ENCODE peak calls at places on chromosomes 3 and 15, in eight cellular contexts. One of them, this sample, is unnamed.

GRCh38 chr3:77071364-77071763 is 31.5 kb downstream of the ROBO2 start:
- ATAC-seq in Panc1: no peak
- ATAC-seq in upper lobe of left lung: no peak
- ATAC-seq in GM23338: no peak
- ATAC-seq in HepG2: no peak
- ATAC-seq in HCT116: no peak
- ATAC-seq in GM12878: no peak
- ATAC-seq in K562: no peak
- ATAC-seq in this sample: no peak

GRCh38 chr3:39327746-39328349 is 1.7 kb upstream of the CCR8 start:
- ATAC-seq in Panc1: no peak
- ATAC-seq in upper lobe of left lung: no peak
- ATAC-seq in GM23338: no peak
- ATAC-seq in HepG2: no peak
- ATAC-seq in HCT116: no peak
- ATAC-seq in GM12878: peak
- ATAC-seq in K562: no peak
- ATAC-seq in this sample: no peak

GRCh38 chr3:169562988-169563774 is 100.3 kb downstream of the MECOM start:
- ATAC-seq in Panc1: no peak
- ATAC-seq in upper lobe of left lung: no peak
- ATAC-seq in GM23338: peak
- ATAC-seq in HepG2: no peak
- ATAC-seq in HCT116: peak
- ATAC-seq in GM12878: no peak
- ATAC-seq in K562: no peak
- ATAC-seq in this sample: no peak

GRCh38 chr3:118057086-118057485 is 977.6 kb downstream of the IGSF11 start:
- ATAC-seq in Panc1: no peak
- ATAC-seq in upper lobe of left lung: no peak
- ATAC-seq in GM23338: no peak
- ATAC-seq in HepG2: no peak
- ATAC-seq in HCT116: no peak
- ATAC-seq in GM12878: no peak
- ATAC-seq in K562: no peak
- ATAC-seq in this sample: no peak

GRCh38 chr3:111253733-111254132 is 182.1 kb downstream of the NECTIN3 start:
- ATAC-seq in Panc1: no peak
- ATAC-seq in upper lobe of left lung: no peak
- ATAC-seq in GM23338: no peak
- ATAC-seq in HepG2: no peak
- ATAC-seq in HCT116: no peak
- ATAC-seq in GM12878: no peak
- ATAC-seq in K562: no peak
- ATAC-seq in this sample: no peak

GRCh38 chr3:122982202-122983185 is 45.1 kb downstream of the SEMA5B start:
- ATAC-seq in Panc1: no peak
- ATAC-seq in upper lobe of left lung: no peak
- ATAC-seq in GM23338: peak
- ATAC-seq in HepG2: peak
- ATAC-seq in HCT116: peak
- ATAC-seq in GM12878: no peak
- ATAC-seq in K562: peak
- ATAC-seq in this sample: peak

GRCh38 chr15:50675524-50676144 is 11.0 kb downstream of the TRPM7 start:
- ATAC-seq in Panc1: no peak
- ATAC-seq in upper lobe of left lung: no peak
- ATAC-seq in GM23338: no peak
- ATAC-seq in HepG2: no peak
- ATAC-seq in HCT116: no peak
- ATAC-seq in GM12878: peak
- ATAC-seq in K562: no peak
- ATAC-seq in this sample: no peak

GRCh38 chr3:15295506-15295905 is 36.9 kb downstream of the SH3BP5 start:
- ATAC-seq in Panc1: no peak
- ATAC-seq in upper lobe of left lung: peak
- ATAC-seq in GM23338: no peak
- ATAC-seq in HepG2: no peak
- ATAC-seq in HCT116: no peak
- ATAC-seq in GM12878: no peak
- ATAC-seq in K562: no peak
- ATAC-seq in this sample: peak

GRCh38 chr3:50264964-50265485 is 3.9 kb upstream of the SEMA3B start:
- ATAC-seq in Panc1: no peak
- ATAC-seq in upper lobe of left lung: peak
- ATAC-seq in GM23338: no peak
- ATAC-seq in HepG2: no peak
- ATAC-seq in HCT116: peak
- ATAC-seq in GM12878: no peak
- ATAC-seq in K562: no peak
- ATAC-seq in this sample: peak

GRCh38 chr3:10286596-10287295 is 6.0 kb downstream of the GHRL start:
- ATAC-seq in Panc1: peak
- ATAC-seq in upper lobe of left lung: no peak
- ATAC-seq in GM23338: peak
- ATAC-seq in HepG2: peak
- ATAC-seq in HCT116: peak
- ATAC-seq in GM12878: no peak
- ATAC-seq in K562: no peak
- ATAC-seq in this sample: no peak

GRCh38 chr3:113249111-113249510 is 37.8 kb downstream of the BOC start:
- ATAC-seq in Panc1: peak
- ATAC-seq in upper lobe of left lung: peak
- ATAC-seq in GM23338: no peak
- ATAC-seq in HepG2: no peak
- ATAC-seq in HCT116: no peak
- ATAC-seq in GM12878: no peak
- ATAC-seq in K562: no peak
- ATAC-seq in this sample: peak

GRCh38 chr3:24060055-24060454 is 115.0 kb downstream of the NR1D2 start:
- ATAC-seq in Panc1: no peak
- ATAC-seq in upper lobe of left lung: peak
- ATAC-seq in GM23338: peak
- ATAC-seq in HepG2: no peak
- ATAC-seq in HCT116: no peak
- ATAC-seq in GM12878: no peak
- ATAC-seq in K562: no peak
- ATAC-seq in this sample: no peak

GRCh38 chr15:34027606-34028005 is 11.4 kb downstream of the AVEN start:
- ATAC-seq in Panc1: no peak
- ATAC-seq in upper lobe of left lung: no peak
- ATAC-seq in GM23338: no peak
- ATAC-seq in HepG2: no peak
- ATAC-seq in HCT116: no peak
- ATAC-seq in GM12878: no peak
- ATAC-seq in K562: no peak
- ATAC-seq in this sample: no peak

GRCh38 chr3:188270423-188270972 is 116.5 kb downstream of the LPP start:
- ATAC-seq in Panc1: peak
- ATAC-seq in upper lobe of left lung: no peak
- ATAC-seq in GM23338: peak
- ATAC-seq in HepG2: peak
- ATAC-seq in HCT116: peak
- ATAC-seq in GM12878: no peak
- ATAC-seq in K562: no peak
- ATAC-seq in this sample: peak

GRCh38 chr3:123489400-123490004 is 40.6 kb upstream of the ADCY5 start:
- ATAC-seq in Panc1: peak
- ATAC-seq in upper lobe of left lung: no peak
- ATAC-seq in GM23338: peak
- ATAC-seq in HepG2: peak
- ATAC-seq in HCT116: peak
- ATAC-seq in GM12878: peak
- ATAC-seq in K562: peak
- ATAC-seq in this sample: peak

GRCh38 chr3:106337116-106337515 is 468.3 kb upstream of the CBLB start:
- ATAC-seq in Panc1: no peak
- ATAC-seq in upper lobe of left lung: no peak
- ATAC-seq in GM23338: no peak
- ATAC-seq in HepG2: no peak
- ATAC-seq in HCT116: no peak
- ATAC-seq in GM12878: no peak
- ATAC-seq in K562: no peak
- ATAC-seq in this sample: no peak

GRCh38 chr15:70100495-70101331 is 3.0 kb upstream of the TLE3 start:
- ATAC-seq in Panc1: peak
- ATAC-seq in upper lobe of left lung: peak
- ATAC-seq in GM23338: peak
- ATAC-seq in HepG2: peak
- ATAC-seq in HCT116: peak
- ATAC-seq in GM12878: peak
- ATAC-seq in K562: peak
- ATAC-seq in this sample: no peak
- H3K4me3 ChIP-seq in Panc1: peak
- H3K4me3 ChIP-seq in upper lobe of left lung: peak
- H3K4me3 ChIP-seq in GM23338: peak
- H3K4me3 ChIP-seq in HepG2: no peak
- H3K4me3 ChIP-seq in HCT116: peak
- H3K4me3 ChIP-seq in GM12878: peak
- H3K4me3 ChIP-seq in K562: peak
- H3K4me3 ChIP-seq in this sample: peak

GRCh38 chr15:74808840-74809229 is 3.8 kb upstream of the LMAN1L start:
- ATAC-seq in Panc1: no peak
- ATAC-seq in upper lobe of left lung: no peak
- ATAC-seq in GM23338: peak
- ATAC-seq in HepG2: peak
- ATAC-seq in HCT116: peak
- ATAC-seq in GM12878: no peak
- ATAC-seq in K562: peak
- ATAC-seq in this sample: no peak

GRCh38 chr15:74809242-74809641 is 3.4 kb upstream of the LMAN1L start:
- ATAC-seq in Panc1: no peak
- ATAC-seq in upper lobe of left lung: no peak
- ATAC-seq in GM23338: no peak
- ATAC-seq in HepG2: peak
- ATAC-seq in HCT116: no peak
- ATAC-seq in GM12878: no peak
- ATAC-seq in K562: no peak
- ATAC-seq in this sample: no peak

GRCh38 chr15:74804935-74805334 is 7.7 kb upstream of the LMAN1L start:
- ATAC-seq in Panc1: no peak
- ATAC-seq in upper lobe of left lung: no peak
- ATAC-seq in GM23338: no peak
- ATAC-seq in HepG2: no peak
- ATAC-seq in HCT116: no peak
- ATAC-seq in GM12878: no peak
- ATAC-seq in K562: no peak
- ATAC-seq in this sample: no peak

GRCh38 chr15:74808073-74808839 is 4.4 kb upstream of the LMAN1L start:
- ATAC-seq in Panc1: peak
- ATAC-seq in upper lobe of left lung: peak
- ATAC-seq in GM23338: no peak
- ATAC-seq in HepG2: peak
- ATAC-seq in HCT116: peak
- ATAC-seq in GM12878: peak
- ATAC-seq in K562: peak
- ATAC-seq in this sample: no peak

DNA sequence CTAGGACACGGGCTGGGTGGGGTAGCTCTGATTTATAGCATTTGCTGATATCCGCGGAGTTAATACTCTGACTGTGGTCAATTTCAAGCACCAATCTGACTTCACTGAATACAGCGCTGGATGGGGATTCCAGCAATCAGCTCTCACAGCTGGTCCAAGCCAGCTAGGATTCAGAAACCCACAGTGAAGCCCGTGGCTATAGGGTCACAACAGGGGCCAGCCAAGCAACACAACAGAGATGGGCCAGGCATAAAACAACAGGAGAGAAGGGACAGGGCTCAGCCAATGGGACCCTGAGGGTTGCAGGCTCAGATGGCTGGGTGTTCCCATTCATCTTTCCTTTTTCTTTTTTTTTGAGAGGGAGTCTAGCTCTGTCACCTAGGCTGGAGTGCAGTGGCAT is 5.3 kb upstream of the LMAN1L start:
- ATAC-seq in Panc1: no peak
- ATAC-seq in upper lobe of left lung: no peak
- ATAC-seq in GM23338: no peak
- ATAC-seq in HepG2: no peak
- ATAC-seq in HCT116: no peak
- ATAC-seq in GM12878: no peak
- ATAC-seq in K562: peak
- ATAC-seq in this sample: no peak
- TF ChIP-seq POLR2AphosphoS5 in Panc1: no peak
- TF ChIP-seq POLR2AphosphoS5 in upper lobe of left lung: no peak
- TF ChIP-seq POLR2AphosphoS5 in GM23338: no peak
- TF ChIP-seq POLR2AphosphoS5 in HepG2: no peak
- TF ChIP-seq POLR2AphosphoS5 in HCT116: no peak
- TF ChIP-seq POLR2AphosphoS5 in GM12878: no peak
- TF ChIP-seq POLR2AphosphoS5 in K562: no peak
- TF ChIP-seq POLR2AphosphoS5 in this sample: no peak

DNA sequence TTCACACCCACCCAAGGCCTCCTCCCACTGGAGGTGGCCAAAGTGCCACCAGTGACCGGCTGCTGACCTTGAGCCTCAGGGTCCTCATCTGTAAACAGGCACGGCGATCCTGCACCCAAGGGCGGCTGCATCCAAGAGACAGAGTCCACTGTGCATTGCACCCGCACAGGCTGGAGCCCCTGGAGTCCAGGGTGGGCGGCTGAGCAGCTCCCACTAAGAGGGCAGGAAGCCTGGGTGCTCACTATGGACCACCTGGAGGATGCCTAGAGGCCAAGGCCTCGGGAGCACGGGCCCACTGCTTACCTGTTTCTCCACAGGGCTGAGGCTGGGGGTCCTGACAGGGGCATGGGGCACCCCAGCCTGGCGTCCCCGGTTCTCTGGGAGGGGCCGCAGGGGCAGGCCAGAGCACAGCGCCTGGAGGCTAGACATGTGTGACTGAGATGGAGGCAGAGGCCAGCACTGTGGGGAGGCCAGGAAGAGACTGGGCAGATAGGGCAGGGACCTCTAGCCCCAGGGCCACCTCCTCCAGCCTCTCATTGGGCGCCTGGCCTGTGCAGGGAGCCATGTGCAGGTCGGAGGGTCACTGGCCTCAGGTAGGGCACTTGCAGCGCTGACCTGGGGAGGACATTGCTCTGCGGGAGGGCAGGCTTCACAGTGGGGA is at the start of gene UROC1:
- ATAC-seq in Panc1: no peak
- ATAC-seq in upper lobe of left lung: peak
- ATAC-seq in GM23338: no peak
- ATAC-seq in HepG2: peak
- ATAC-seq in HCT116: no peak
- ATAC-seq in GM12878: no peak
- ATAC-seq in K562: no peak
- ATAC-seq in this sample: no peak
- H3K4me3 ChIP-seq in Panc1: no peak
- H3K4me3 ChIP-seq in upper lobe of left lung: no peak
- H3K4me3 ChIP-seq in GM23338: no peak
- H3K4me3 ChIP-seq in HepG2: peak
- H3K4me3 ChIP-seq in HCT116: no peak
- H3K4me3 ChIP-seq in GM12878: no peak
- H3K4me3 ChIP-seq in K562: no peak
- H3K4me3 ChIP-seq in this sample: no peak

DNA sequence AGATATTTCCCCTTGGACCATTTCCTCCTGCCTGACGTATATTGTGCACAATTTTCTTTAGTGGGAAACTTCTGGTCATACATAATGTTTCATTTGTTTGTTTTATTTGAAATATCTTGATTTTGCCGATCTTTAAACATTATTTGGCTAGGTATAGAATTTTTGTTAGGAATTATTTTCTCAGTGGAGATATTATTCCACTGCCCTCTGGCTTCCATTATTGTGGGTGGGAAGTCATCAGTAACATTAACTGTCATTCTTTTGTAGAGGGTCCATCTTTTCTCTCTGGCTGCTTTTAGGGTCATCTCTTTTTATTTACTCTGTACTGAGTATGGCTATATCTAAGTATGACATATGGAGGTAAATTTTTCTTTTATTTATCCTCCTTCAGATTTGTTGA is 135.5 kb upstream of the LIPC start:
- ATAC-seq in Panc1: no peak
- ATAC-seq in upper lobe of left lung: no peak
- ATAC-seq in GM23338: no peak
- ATAC-seq in HepG2: no peak
- ATAC-seq in HCT116: no peak
- ATAC-seq in GM12878: no peak
- ATAC-seq in K562: no peak
- ATAC-seq in this sample: no peak
- TF ChIP-seq POLR2AphosphoS5 in Panc1: no peak
- TF ChIP-seq POLR2AphosphoS5 in upper lobe of left lung: no peak
- TF ChIP-seq POLR2AphosphoS5 in GM23338: no peak
- TF ChIP-seq POLR2AphosphoS5 in HepG2: no peak
- TF ChIP-seq POLR2AphosphoS5 in HCT116: no peak
- TF ChIP-seq POLR2AphosphoS5 in GM12878: no peak
- TF ChIP-seq POLR2AphosphoS5 in K562: no peak
- TF ChIP-seq POLR2AphosphoS5 in this sample: no peak

This sample was measured in gastroesophageal sphincter.